ENCODE peak calls at places on chromosomes 2 and 18, in eight cellular contexts. One of them, this sample, is unnamed.
A peak's percentile ranks its signal among the peaks of the same experiment; 100 is the strongest.

GRCh38 chr2:17245921-17246320 is 272.3 kb downstream of the RAD51AP2 start:
- DNase-seq in astrocyte of the spinal cord: no peak
- DNase-seq in anterior cingulate cortex: no peak
- DNase-seq in BE2C: no peak
- DNase-seq in AG20443: no peak
- DNase-seq in heart right ventricle: no peak
- DNase-seq in NCI-H2171: no peak
- DNase-seq in RPMI8226: no peak
- DNase-seq in this sample: no peak

GRCh38 chr2:113887393-113887792 is 2.5 kb upstream of the ACTR3 start:
- DNase-seq in astrocyte of the spinal cord: no peak
- DNase-seq in anterior cingulate cortex: no peak
- DNase-seq in BE2C: no peak
- DNase-seq in AG20443: no peak
- DNase-seq in heart right ventricle: no peak
- DNase-seq in NCI-H2171: no peak
- DNase-seq in RPMI8226: no peak
- DNase-seq in this sample: no peak

GRCh38 chr2:51960846-51961335 is 929.0 kb upstream of the NRXN1 start:
- DNase-seq in astrocyte of the spinal cord: no peak
- DNase-seq in anterior cingulate cortex: no peak
- DNase-seq in BE2C: no peak
- DNase-seq in AG20443: no peak
- DNase-seq in heart right ventricle: no peak
- DNase-seq in NCI-H2171: no peak
- DNase-seq in RPMI8226: no peak
- DNase-seq in this sample: no peak

GRCh38 chr2:187842978-187843847 is 289.0 kb upstream of the TFPI start:
- DNase-seq in astrocyte of the spinal cord: peak; percentile 83
- DNase-seq in anterior cingulate cortex: no peak
- DNase-seq in BE2C: peak; percentile 9
- DNase-seq in AG20443: peak; percentile 37
- DNase-seq in heart right ventricle: no peak
- DNase-seq in NCI-H2171: peak; percentile 21
- DNase-seq in RPMI8226: peak; percentile 58
- DNase-seq in this sample: no peak

GRCh38 chr2:151973901-151974199 is 125.0 kb downstream of the CACNB4 start:
- DNase-seq in astrocyte of the spinal cord: peak; percentile 38
- DNase-seq in anterior cingulate cortex: peak; percentile 76
- DNase-seq in BE2C: peak; percentile 36
- DNase-seq in AG20443: no peak
- DNase-seq in heart right ventricle: no peak
- DNase-seq in NCI-H2171: peak; percentile 56
- DNase-seq in RPMI8226: peak; percentile 27
- DNase-seq in this sample: no peak

GRCh38 chr2:31337197-31337596 is 77.3 kb downstream of the XDH start:
- DNase-seq in astrocyte of the spinal cord: peak; percentile 13
- DNase-seq in anterior cingulate cortex: no peak
- DNase-seq in BE2C: no peak
- DNase-seq in AG20443: no peak
- DNase-seq in heart right ventricle: no peak
- DNase-seq in NCI-H2171: no peak
- DNase-seq in RPMI8226: no peak
- DNase-seq in this sample: no peak

GRCh38 chr2:98356729-98357128 is 10.5 kb downstream of the CNGA3 start:
- DNase-seq in astrocyte of the spinal cord: no peak
- DNase-seq in anterior cingulate cortex: no peak
- DNase-seq in BE2C: no peak
- DNase-seq in AG20443: no peak
- DNase-seq in heart right ventricle: no peak
- DNase-seq in NCI-H2171: no peak
- DNase-seq in RPMI8226: no peak
- DNase-seq in this sample: no peak

GRCh38 chr18:29184654-29185053 is 1007.7 kb upstream of the CDH2 start:
- DNase-seq in astrocyte of the spinal cord: peak; percentile 47
- DNase-seq in anterior cingulate cortex: no peak
- DNase-seq in BE2C: peak; percentile 1
- DNase-seq in AG20443: no peak
- DNase-seq in heart right ventricle: no peak
- DNase-seq in NCI-H2171: no peak
- DNase-seq in RPMI8226: no peak
- DNase-seq in this sample: no peak

GRCh38 chr2:180675170-180675569 is 305.2 kb upstream of the UBE2E3 start:
- DNase-seq in astrocyte of the spinal cord: no peak
- DNase-seq in anterior cingulate cortex: no peak
- DNase-seq in BE2C: no peak
- DNase-seq in AG20443: no peak
- DNase-seq in heart right ventricle: no peak
- DNase-seq in NCI-H2171: no peak
- DNase-seq in RPMI8226: no peak
- DNase-seq in this sample: no peak

GRCh38 chr18:48808476-48808875 is 142.3 kb downstream of the SMAD7 start:
- DNase-seq in astrocyte of the spinal cord: no peak
- DNase-seq in anterior cingulate cortex: no peak
- DNase-seq in BE2C: no peak
- DNase-seq in AG20443: no peak
- DNase-seq in heart right ventricle: no peak
- DNase-seq in NCI-H2171: no peak
- DNase-seq in RPMI8226: no peak
- DNase-seq in this sample: no peak

GRCh38 chr2:188285049-188285448 is 6.6 kb upstream of the GULP1 start:
- DNase-seq in astrocyte of the spinal cord: no peak
- DNase-seq in anterior cingulate cortex: no peak
- DNase-seq in BE2C: no peak
- DNase-seq in AG20443: no peak
- DNase-seq in heart right ventricle: no peak
- DNase-seq in NCI-H2171: no peak
- DNase-seq in RPMI8226: no peak
- DNase-seq in this sample: no peak

GRCh38 chr2:16881122-16881521 is 215.5 kb upstream of the CYRIA start:
- DNase-seq in astrocyte of the spinal cord: no peak
- DNase-seq in anterior cingulate cortex: no peak
- DNase-seq in BE2C: no peak
- DNase-seq in AG20443: no peak
- DNase-seq in heart right ventricle: no peak
- DNase-seq in NCI-H2171: no peak
- DNase-seq in RPMI8226: no peak
- DNase-seq in this sample: no peak

GRCh38 chr2:85705680-85706039 is 11.5 kb downstream of the GNLY start:
- DNase-seq in astrocyte of the spinal cord: peak; percentile 92
- DNase-seq in anterior cingulate cortex: no peak
- DNase-seq in BE2C: no peak
- DNase-seq in AG20443: peak; percentile 85
- DNase-seq in heart right ventricle: peak; percentile 39
- DNase-seq in NCI-H2171: no peak
- DNase-seq in RPMI8226: no peak
- DNase-seq in this sample: no peak

GRCh38 chr2:159209341-159210306 is 76.9 kb downstream of the WDSUB1 start:
- DNase-seq in astrocyte of the spinal cord: no peak
- DNase-seq in anterior cingulate cortex: no peak
- DNase-seq in BE2C: no peak
- DNase-seq in AG20443: no peak
- DNase-seq in heart right ventricle: no peak
- DNase-seq in NCI-H2171: no peak
- DNase-seq in RPMI8226: no peak
- DNase-seq in this sample: no peak

GRCh38 chr2:53545159-53546055 is 222.2 kb upstream of the CHAC2 start:
- DNase-seq in astrocyte of the spinal cord: no peak
- DNase-seq in anterior cingulate cortex: peak; percentile 90
- DNase-seq in BE2C: no peak
- DNase-seq in AG20443: no peak
- DNase-seq in heart right ventricle: no peak
- DNase-seq in NCI-H2171: peak; percentile 43
- DNase-seq in RPMI8226: no peak
- DNase-seq in this sample: no peak

GRCh38 chr18:22324191-22325131 is 93.3 kb downstream of the CTAGE1 start:
- DNase-seq in astrocyte of the spinal cord: peak; percentile 44
- DNase-seq in anterior cingulate cortex: no peak
- DNase-seq in BE2C: no peak
- DNase-seq in AG20443: peak; percentile 50
- DNase-seq in heart right ventricle: peak; percentile 78
- DNase-seq in NCI-H2171: no peak
- DNase-seq in RPMI8226: no peak
- DNase-seq in this sample: no peak